ENCODE peak calls at places on chromosomes 6 and 20, in eight cellular contexts. O is tibial artery; A is astrocyte of the spinal cord; V is CD8-positive, alpha-beta T cell; L is IMR-90; Q is PC-9; K is astrocyte; J is A549. Y is an unnamed sample.

GRCh38 chr20:33647603-33648395 is 14.3 kb upstream of the C20orf144 start:
- DNase-seq in O (peak), A (peak), V (no peak), L (peak), Q (no peak), K (peak), J (no peak), Y (peak)

GRCh38 chr6:1917628-1918371 is 308.1 kb downstream of the FOXC1 start:
- DNase-seq in O (no peak), A (peak), V (no peak), L (peak), Q (peak), K (peak), J (peak), Y (peak)

GRCh38 chr20:55882922-55883321 is 122.4 kb downstream of the CBLN4 start:
- DNase-seq in O (no peak), A (no peak), V (no peak), L (no peak), Q (no peak), K (no peak), J (no peak), Y (no peak)

GRCh38 chr6:156658596-156659316 is 118.4 kb upstream of the ARID1B start:
- DNase-seq in O (no peak), A (no peak), V (no peak), L (no peak), Q (no peak), K (peak), J (no peak), Y (no peak)

GRCh38 chr6:45607818-45608217 is 230.1 kb upstream of the SUPT3H start:
- DNase-seq in O (no peak), A (peak), V (no peak), L (peak), Q (peak), K (peak), J (no peak), Y (no peak)

GRCh38 chr6:72953901-72954494 is 271.3 kb downstream of the KHDC1L start:
- DNase-seq in O (no peak), A (peak), V (no peak), L (peak), Q (no peak), K (peak), J (no peak), Y (peak)

GRCh38 chr6:139252018-139252390 is 39.8 kb downstream of the TXLNB start:
- DNase-seq in O (no peak), A (no peak), V (no peak), L (no peak), Q (no peak), K (no peak), J (no peak), Y (no peak)

GRCh38 chr6:47202638-47203037 is 107.1 kb downstream of the TNFRSF21 start:
- DNase-seq in O (no peak), A (no peak), V (no peak), L (no peak), Q (no peak), K (no peak), J (no peak), Y (no peak)

GRCh38 chr6:47407295-47408281 is 70.0 kb upstream of the CD2AP start:
- DNase-seq in O (no peak), A (no peak), V (no peak), L (no peak), Q (peak), K (peak), J (peak), Y (peak)

GRCh38 chr6:17628873-17629272 is 28.8 kb downstream of the FAM8A1 start:
- DNase-seq in O (no peak), A (no peak), V (no peak), L (no peak), Q (no peak), K (no peak), J (no peak), Y (no peak)

GRCh38 chr6:148564494-148564893 is 182.3 kb upstream of the UST start:
- DNase-seq in O (no peak), A (no peak), V (no peak), L (no peak), Q (no peak), K (no peak), J (no peak), Y (no peak)

GRCh38 chr20:7085448-7085847 is 318.0 kb downstream of the BMP2 start:
- DNase-seq in O (no peak), A (no peak), V (no peak), L (no peak), Q (no peak), K (no peak), J (no peak), Y (peak)

GRCh38 chr20:23234311-23235078 is 116.1 kb upstream of the NXT1 start:
- DNase-seq in O (no peak), A (peak), V (no peak), L (peak), Q (no peak), K (no peak), J (no peak), Y (no peak)

GRCh38 chr6:158634695-158635426 is 9.7 kb downstream of the DYNLT1 start:
- DNase-seq in O (peak), A (no peak), V (no peak), L (no peak), Q (no peak), K (no peak), J (no peak), Y (no peak)

GRCh38 chr6:145345094-145345493 is 390.2 kb downstream of the EPM2A start:
- DNase-seq in O (no peak), A (no peak), V (no peak), L (no peak), Q (no peak), K (no peak), J (no peak), Y (no peak)

GRCh38 chr20:37669062-37669772 is 24.6 kb upstream of the CTNNBL1 start:
- DNase-seq in O (no peak), A (no peak), V (no peak), L (no peak), Q (peak), K (no peak), J (no peak), Y (no peak)

GRCh38 chr6:69789573-69789972 is 7.2 kb downstream of the LMBRD1 start:
- DNase-seq in O (no peak), A (no peak), V (no peak), L (no peak), Q (no peak), K (no peak), J (no peak), Y (no peak)

GRCh38 chr20:51596656-51597388 is 54.3 kb upstream of the NFATC2 start:
- DNase-seq in O (no peak), A (no peak), V (no peak), L (no peak), Q (no peak), K (no peak), J (no peak), Y (no peak)

GRCh38 chr6:15843764-15844163 is 180.9 kb upstream of the DTNBP1 start:
- DNase-seq in O (no peak), A (no peak), V (no peak), L (no peak), Q (no peak), K (no peak), J (no peak), Y (no peak)

GRCh38 chr6:68834561-68834960 is 199.5 kb downstream of the ADGRB3 start:
- DNase-seq in O (no peak), A (peak), V (no peak), L (no peak), Q (no peak), K (peak), J (no peak), Y (peak)

GRCh38 chr6:37735722-37736121 is 38.0 kb upstream of the MDGA1 start:
- DNase-seq in O (no peak), A (no peak), V (no peak), L (no peak), Q (no peak), K (no peak), J (no peak), Y (no peak)

GRCh38 chr6:33616913-33617312 is 4.2 kb upstream of the ITPR3 start:
- DNase-seq in O (no peak), A (no peak), V (no peak), L (no peak), Q (peak), K (no peak), J (no peak), Y (peak)

GRCh38 chr6:153059757-153060156 is 57.2 kb upstream of the MTRF1L start:
- DNase-seq in O (no peak), A (no peak), V (no peak), L (no peak), Q (no peak), K (no peak), J (no peak), Y (no peak)

GRCh38 chr6:54860739-54861138 is 14.2 kb downstream of the FAM83B start:
- DNase-seq in O (no peak), A (peak), V (no peak), L (peak), Q (no peak), K (peak), J (no peak), Y (peak)

GRCh38 chr6:159984268-159984786 is 15.4 kb downstream of the IGF2R start:
- DNase-seq in O (no peak), A (peak), V (no peak), L (peak), Q (peak), K (peak), J (no peak), Y (peak)

GRCh38 chr20:60352017-60352416 is 393.8 kb downstream of the CDH26 start:
- DNase-seq in O (no peak), A (no peak), V (no peak), L (no peak), Q (peak), K (no peak), J (no peak), Y (no peak)

GRCh38 chr6:162856885-162857284 is 129.1 kb downstream of the PACRG start:
- DNase-seq in O (no peak), A (peak), V (no peak), L (peak), Q (no peak), K (peak), J (peak), Y (peak)
- TF ChIP-seq CTCF in O (peak), A (peak), V (no peak), L (peak), Q (peak), K (peak), J (peak), Y (peak)

DNA sequence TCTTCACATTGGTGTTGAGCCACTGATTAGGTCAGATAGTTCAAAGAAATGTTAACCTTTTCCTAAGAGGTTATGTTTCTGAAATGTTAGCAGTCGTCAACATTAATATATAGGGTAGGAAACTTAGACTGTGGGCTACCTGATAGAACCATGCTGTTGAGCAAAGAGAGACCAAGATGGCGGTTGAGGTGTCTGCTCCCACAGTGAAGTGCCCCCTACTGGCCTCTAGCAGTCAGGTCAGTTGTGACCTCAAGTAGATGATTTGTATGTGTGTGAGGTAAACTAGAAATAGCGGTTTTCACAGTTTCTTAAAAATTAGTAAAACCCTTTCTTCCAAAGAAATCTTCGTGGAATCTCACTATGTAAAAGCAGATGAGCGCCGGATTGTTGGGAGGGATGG is 40.3 kb downstream of the MTHFD1L start:
- DNase-seq in O (no peak), A (no peak), V (no peak), L (no peak), Q (no peak), K (no peak), J (no peak), Y (no peak)
- TF ChIP-seq CTCF in O (no peak), A (peak), V (no peak), L (no peak), Q (peak), K (peak), J (peak), Y (peak)

DNA sequence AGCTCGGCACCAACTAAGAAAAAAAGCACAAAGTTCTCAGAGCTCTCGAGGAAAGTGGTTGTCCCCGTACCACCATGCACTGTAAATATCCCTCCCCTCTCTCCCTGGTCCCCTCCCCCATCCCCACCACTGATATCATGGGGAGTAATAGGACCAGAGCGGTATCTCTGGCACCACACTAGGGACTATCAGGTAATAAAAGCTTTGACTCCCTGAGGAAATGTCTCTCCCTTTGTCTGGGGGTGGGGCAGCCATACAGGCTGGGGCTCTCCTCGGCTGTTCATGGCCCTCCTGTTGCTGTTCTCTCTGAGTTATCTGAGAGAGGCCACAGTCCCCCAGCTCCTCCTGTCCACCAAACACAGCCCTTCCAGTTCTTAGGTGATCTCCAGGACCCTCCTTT is 5.0 kb upstream of the GNRH2 start:
- DNase-seq in O (no peak), A (no peak), V (no peak), L (no peak), Q (no peak), K (no peak), J (no peak), Y (no peak)
- TF ChIP-seq CTCF in O (no peak), A (no peak), V (no peak), L (no peak), Q (no peak), K (no peak), J (no peak), Y (no peak)

GRCh38 chr6:31920803-31921202 is 6.7 kb upstream of the C2 start:
- DNase-seq in O (no peak), A (no peak), V (no peak), L (no peak), Q (no peak), K (no peak), J (no peak), Y (no peak)

GRCh38 chr6:31927242-31927867 is at the start of gene C2:
- DNase-seq in O (no peak), A (no peak), V (no peak), L (no peak), Q (no peak), K (no peak), J (no peak), Y (no peak)

GRCh38 chr6:31918069-31918725 is 9.3 kb upstream of the C2 start:
- DNase-seq in O (no peak), A (no peak), V (no peak), L (no peak), Q (no peak), K (no peak), J (no peak), Y (no peak)

GRCh38 chr6:31919624-31920303 is 7.8 kb upstream of the C2 start:
- DNase-seq in O (no peak), A (no peak), V (no peak), L (no peak), Q (peak), K (no peak), J (no peak), Y (no peak)

GRCh38 chr6:31922942-31923341 is 4.6 kb upstream of the C2 start:
- DNase-seq in O (no peak), A (no peak), V (no peak), L (no peak), Q (no peak), K (no peak), J (no peak), Y (no peak)
- TF ChIP-seq CTCF in O (no peak), A (no peak), V (no peak), L (no peak), Q (no peak), K (no peak), J (no peak), Y (peak)

GRCh38 chr20:46562373-46563169 is 12.1 kb upstream of the OCSTAMP start:
- DNase-seq in O (peak), A (peak), V (peak), L (peak), Q (peak), K (peak), J (peak), Y (peak)

GRCh38 chr20:46562009-46562372 is 11.5 kb upstream of the OCSTAMP start:
- DNase-seq in O (no peak), A (no peak), V (no peak), L (no peak), Q (no peak), K (no peak), J (no peak), Y (no peak)

GRCh38 chr20:46563848-46564197 is 13.4 kb upstream of the OCSTAMP start:
- DNase-seq in O (no peak), A (no peak), V (no peak), L (no peak), Q (no peak), K (no peak), J (no peak), Y (no peak)

GRCh38 chr20:46564241-46564957 is 13.9 kb upstream of the OCSTAMP start:
- DNase-seq in O (no peak), A (no peak), V (no peak), L (no peak), Q (peak), K (no peak), J (no peak), Y (no peak)

GRCh38 chr20:46563170-46563847 is 12.9 kb upstream of the OCSTAMP start:
- DNase-seq in O (no peak), A (no peak), V (no peak), L (no peak), Q (no peak), K (no peak), J (no peak), Y (no peak)
- TF ChIP-seq CTCF in O (no peak), A (peak), V (no peak), L (no peak), Q (no peak), K (no peak), J (no peak), Y (peak)

DNA sequence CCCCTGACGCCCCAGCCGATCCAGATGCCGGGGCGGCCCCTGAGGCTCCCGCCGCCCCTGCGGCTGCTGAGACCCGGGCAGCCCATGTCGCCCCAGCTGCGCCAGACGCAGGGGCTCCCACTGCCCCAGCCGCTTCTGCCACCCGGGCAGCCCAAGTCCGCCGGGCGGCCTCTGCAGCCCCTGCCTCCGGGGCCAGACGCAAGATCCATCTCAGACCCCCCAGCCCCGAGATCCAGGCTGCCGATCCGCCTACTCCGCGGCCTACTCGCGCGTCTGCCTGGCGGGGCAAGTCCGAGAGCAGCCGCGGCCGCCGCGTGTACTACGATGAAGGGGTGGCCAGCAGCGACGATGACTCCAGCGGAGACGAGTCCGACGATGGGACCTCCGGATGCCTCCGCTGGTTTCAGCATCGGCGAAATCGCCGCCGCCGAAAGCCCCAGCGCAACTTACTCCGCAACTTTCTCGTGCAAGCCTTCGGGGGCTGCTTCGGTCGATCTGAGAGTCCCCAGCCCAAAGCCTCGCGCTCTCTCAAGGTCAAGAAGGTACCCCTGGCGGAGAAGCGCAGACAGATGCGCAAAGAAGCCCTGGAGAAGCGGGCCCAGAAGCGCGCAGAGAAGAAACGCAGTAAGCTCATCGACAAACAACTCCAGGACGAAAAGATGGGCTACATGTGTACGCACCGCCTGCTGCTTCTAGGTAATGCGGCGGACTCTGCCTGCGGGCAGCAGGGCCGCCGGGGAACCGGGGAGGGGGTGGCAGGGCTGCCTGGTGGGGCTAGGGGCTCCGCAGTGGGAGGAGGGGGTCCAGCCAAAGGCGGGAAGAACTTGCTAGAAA is 2.3 kb downstream of the GNAS start:
- DNase-seq in O (no peak), A (no peak), V (no peak), L (no peak), Q (no peak), K (no peak), J (no peak), Y (no peak)
- TF ChIP-seq CTCF in O (no peak), A (no peak), V (no peak), L (no peak), Q (no peak), K (no peak), J (no peak), Y (no peak)

GRCh38 chr6:150670311-150670710 is 70.6 kb downstream of the PLEKHG1 start:
- DNase-seq in O (no peak), A (no peak), V (no peak), L (no peak), Q (no peak), K (no peak), J (no peak), Y (no peak)
- TF ChIP-seq CTCF in O (no peak), A (no peak), V (no peak), L (no peak), Q (no peak), K (no peak), J (no peak), Y (no peak)

GRCh38 chr6:44129841-44130322 is 2.5 kb downstream of the TMEM63B start:
- DNase-seq in O (no peak), A (no peak), V (no peak), L (no peak), Q (no peak), K (no peak), J (no peak), Y (no peak)

GRCh38 chr6:44127186-44128019 is at the start of the genes MRPL14 and TMEM63B:
- DNase-seq in O (peak), A (peak), V (peak), L (peak), Q (peak), K (peak), J (peak), Y (peak)

GRCh38 chr6:44126320-44127149 is 717 bp downstream of the MRPL14 start:
- DNase-seq in O (peak), A (peak), V (no peak), L (peak), Q (peak), K (peak), J (peak), Y (peak)

GRCh38 chr6:44131880-44132279 is 4.5 kb downstream of the TMEM63B start:
- DNase-seq in O (no peak), A (no peak), V (no peak), L (no peak), Q (no peak), K (no peak), J (no peak), Y (no peak)

DNA sequence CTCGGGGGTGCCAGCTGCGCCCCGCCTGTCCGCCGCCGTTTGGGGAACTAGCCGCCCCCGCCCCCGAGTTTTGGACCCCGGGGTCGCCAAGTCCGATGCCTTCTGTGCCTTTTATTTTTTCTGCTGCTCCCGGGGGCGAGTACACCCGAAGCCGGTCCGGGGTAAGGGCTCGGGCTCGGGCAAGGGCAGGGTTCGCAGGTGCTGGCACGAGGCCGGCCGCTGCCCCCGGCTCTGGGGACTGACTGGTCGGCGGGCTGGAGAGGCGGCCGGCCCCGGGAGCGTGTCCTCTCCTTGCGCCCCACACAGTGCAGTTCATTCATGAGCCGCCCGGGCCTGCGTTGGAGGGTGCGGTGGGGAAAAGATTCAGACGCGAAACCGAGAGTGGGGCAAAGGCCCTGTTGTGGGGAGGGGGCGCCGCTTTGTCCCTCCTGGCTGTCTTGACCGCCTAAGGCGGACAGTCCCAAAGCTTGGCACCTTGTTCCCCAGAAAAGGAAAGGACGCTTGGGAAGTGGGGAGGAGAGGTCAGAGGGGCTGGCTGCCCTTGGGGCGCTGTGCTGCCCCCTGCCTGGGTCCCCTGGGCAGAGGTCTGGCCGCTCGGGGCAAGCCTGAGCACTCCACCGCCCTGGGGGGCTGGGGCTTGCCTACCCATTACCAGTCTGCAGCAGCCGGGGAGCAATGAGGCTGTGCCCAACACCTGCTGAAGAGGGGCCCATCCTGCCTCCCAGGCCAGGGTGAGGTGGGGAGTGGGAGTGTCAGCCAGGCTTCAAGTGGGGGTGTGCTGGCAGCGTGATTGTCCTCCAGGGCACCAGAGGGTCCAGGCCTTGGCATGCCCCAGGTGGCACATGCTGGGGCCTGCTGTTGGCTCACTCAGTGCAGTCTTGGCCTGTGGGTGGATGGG is 915 bp downstream of the TMEM63B start:
- DNase-seq in O (peak), A (no peak), V (peak), L (no peak), Q (no peak), K (no peak), J (peak), Y (peak)
- TF ChIP-seq CTCF in O (no peak), A (no peak), V (no peak), L (no peak), Q (no peak), K (no peak), J (no peak), Y (peak)

Y was measured in brain microvascular endothelial cell.